ENCODE peak calls at places on chromosomes 1 and 21, in eight cellular contexts. Z is GM23338, Q is HCT116, B is neural progenitor cell, W is GM23248, D is SK-N-SH, T is PC-3, N is OCI-LY7. K is an unnamed sample.

GRCh38 chr1:211476200-211476849 is 15.6 kb downstream of the RD3 start:
- DNase-seq in B (peak), T (peak), Q (peak), N (peak), W (peak), Z (peak), D (peak), K (peak)

GRCh38 chr1:220271706-220272046 is 577 bp downstream of the RAB3GAP2 start:
- DNase-seq in Q (peak), W (peak), T (no peak), Z (peak), B (no peak), N (no peak), D (peak), K (no peak)

GRCh38 chr21:37257967-37258877 is 8.9 kb downstream of the VPS26C start:
- DNase-seq in Z (peak), N (no peak), W (peak), D (peak), Q (no peak), B (peak), T (peak), K (peak)

GRCh38 chr1:148372731-148373130 is 110.4 kb downstream of the PPIAL4G start:
- DNase-seq in B (no peak), T (peak), Z (no peak), D (no peak), N (no peak), W (peak), Q (no peak), K (no peak)

GRCh38 chr1:156162430-156163037 is 9.1 kb downstream of the SEMA4A start:
- DNase-seq in D (peak), Z (no peak), B (no peak), T (no peak), N (no peak), W (no peak), Q (no peak), K (no peak)

GRCh38 chr1:117655220-117655577 is 49.4 kb downstream of the TENT5C start:
- DNase-seq in Z (no peak), N (no peak), Q (no peak), W (no peak), D (peak), T (peak), B (no peak), K (no peak)

GRCh38 chr1:23742670-23743286 is 493 bp upstream of the ELOA start:
- DNase-seq in Q (no peak), Z (peak), D (no peak), B (no peak), N (no peak), W (peak), T (peak), K (no peak)

GRCh38 chr1:30788580-30789387 is 31.2 kb upstream of the LAPTM5 start:
- DNase-seq in D (no peak), B (no peak), W (no peak), Z (no peak), Q (no peak), N (no peak), T (no peak), K (peak)

GRCh38 chr1:221089273-221089672 is 210.0 kb downstream of the HLX start:
- DNase-seq in W (peak), Z (no peak), Q (no peak), B (no peak), N (no peak), T (peak), D (no peak), K (no peak)

GRCh38 chr1:32761253-32761877 is 55.8 kb downstream of the YARS1 start:
- DNase-seq in D (peak), W (peak), B (no peak), N (no peak), Z (peak), T (peak), Q (peak), K (peak)

GRCh38 chr1:219317762-219318353 is 144.2 kb downstream of the LYPLAL1 start:
- DNase-seq in B (peak), T (peak), Q (no peak), Z (peak), W (no peak), N (peak), D (no peak), K (peak)

GRCh38 chr1:245085508-245086095 is 69.2 kb upstream of the KIF26B start:
- DNase-seq in T (peak), N (no peak), Q (peak), Z (no peak), W (peak), B (no peak), D (no peak), K (peak)

GRCh38 chr1:16719571-16720402 is 20.5 kb upstream of the RNU1-4 start:
- DNase-seq in N (peak), Q (no peak), B (no peak), T (peak), D (peak), Z (no peak), W (no peak), K (peak)

GRCh38 chr1:56376188-56376984 is 203.0 kb downstream of the PLPP3 start:
- DNase-seq in D (peak), Q (peak), W (peak), N (no peak), Z (peak), B (peak), T (peak), K (no peak)

GRCh38 chr1:5758000-5758858 is 234.0 kb downstream of the NPHP4 start:
- DNase-seq in Q (no peak), Z (no peak), N (no peak), T (no peak), D (no peak), B (no peak), W (no peak), K (no peak)

GRCh38 chr1:42333662-42334239 is 1.3 kb downstream of the FOXJ3 start:
- DNase-seq in Q (no peak), B (peak), Z (no peak), D (no peak), N (peak), T (peak), W (peak), K (no peak)

GRCh38 chr1:61337981-61338848 is 255.9 kb downstream of the NFIA start:
- DNase-seq in T (peak), Z (peak), N (no peak), D (peak), W (peak), B (peak), Q (peak), K (peak)

GRCh38 chr1:56434025-56434424 is 145.3 kb downstream of the PLPP3 start:
- DNase-seq in Z (no peak), D (no peak), B (no peak), N (no peak), Q (no peak), W (no peak), T (no peak), K (peak)

GRCh38 chr1:24391882-24392603 is 21.5 kb downstream of the STPG1 start:
- DNase-seq in T (peak), Q (no peak), Z (peak), W (peak), N (peak), D (peak), B (peak), K (peak)

GRCh38 chr1:18385239-18385790 is 95.4 kb upstream of the KLHDC7A start:
- DNase-seq in Q (no peak), W (peak), N (no peak), B (peak), T (no peak), Z (peak), D (no peak), K (peak)

DNA sequence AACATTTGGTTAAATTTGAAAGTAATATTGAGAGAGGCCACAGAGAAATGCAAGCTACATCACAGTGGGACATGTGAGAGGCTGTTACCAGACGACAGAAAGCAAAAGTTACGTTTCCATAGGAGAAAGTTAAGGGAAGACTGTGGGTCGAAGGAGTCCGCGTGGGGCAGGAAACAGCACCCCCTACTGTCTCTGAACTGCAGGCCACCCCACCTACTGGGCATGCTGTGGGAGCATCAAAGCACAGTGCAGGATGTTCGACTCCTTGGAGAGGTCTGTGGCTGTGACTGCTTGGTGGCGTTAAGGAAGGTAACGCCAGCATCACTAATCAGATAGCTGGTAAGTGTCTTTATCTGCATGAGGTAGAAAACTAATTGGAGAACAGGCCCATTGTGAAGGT is 123.9 kb downstream of the PTBP2 start:
- DNase-seq in Q (peak), D (no peak), N (peak), W (peak), Z (peak), B (peak), T (peak), K (peak)
- TF ChIP-seq EZH2phosphoT487 in Q (no peak), D (no peak), N (no peak), W (no peak), Z (no peak), B (no peak), T (no peak), K (no peak)

GRCh38 chr1:86089765-86090164 is 66.8 kb downstream of the COL24A1 start:
- DNase-seq in D (peak), B (no peak), N (no peak), T (no peak), Q (no peak), Z (no peak), W (no peak), K (no peak)
- H2AFZ ChIP-seq in D (peak), B (peak), N (no peak), T (no peak), Q (peak), Z (no peak), W (no peak), K (no peak)

GRCh38 chr1:199311478-199312242 is 672.8 kb downstream of the PTPRC start:
- DNase-seq in Q (no peak), N (no peak), D (no peak), T (no peak), Z (peak), B (peak), W (no peak), K (no peak)

GRCh38 chr1:199313444-199313843 is 674.6 kb downstream of the PTPRC start:
- DNase-seq in Z (no peak), T (no peak), B (no peak), Q (no peak), W (peak), N (no peak), D (no peak), K (no peak)

GRCh38 chr1:199312626-199313025 is 673.8 kb downstream of the PTPRC start:
- DNase-seq in Z (no peak), Q (no peak), N (no peak), B (no peak), D (no peak), W (no peak), T (peak), K (no peak)

GRCh38 chr1:199308349-199308846 is 669.6 kb downstream of the PTPRC start:
- DNase-seq in W (no peak), N (no peak), T (no peak), Z (no peak), B (no peak), Q (no peak), D (no peak), K (no peak)

GRCh38 chr1:199310701-199311100 is 671.9 kb downstream of the PTPRC start:
- DNase-seq in Q (no peak), B (no peak), D (no peak), N (no peak), T (no peak), Z (peak), W (no peak), K (no peak)
- H3K27ac ChIP-seq in Q (no peak), B (no peak), D (no peak), N (no peak), T (no peak), Z (no peak), W (no peak), K (no peak)

GRCh38 chr1:3725366-3725765 is 26.9 kb upstream of the CCDC27 start:
- DNase-seq in T (no peak), Z (no peak), W (no peak), Q (no peak), B (no peak), N (no peak), D (no peak), K (no peak)
- TF ChIP-seq EZH2phosphoT487 in T (no peak), Z (no peak), W (no peak), Q (no peak), B (no peak), N (no peak), D (no peak), K (no peak)

GRCh38 chr21:34074283-34075098 is 1.1 kb downstream of the MRPS6 start:
- DNase-seq in W (peak), Z (peak), T (peak), B (peak), D (peak), Q (no peak), N (peak), K (peak)

GRCh38 chr21:34073032-34073748 is at the start of the genes MRPS6 and SLC5A3:
- DNase-seq in Z (peak), B (peak), N (peak), D (peak), Q (peak), W (peak), T (peak), K (peak)

GRCh38 chr21:34071683-34072082 is 1.7 kb upstream of the MRPS6 start:
- DNase-seq in T (no peak), Z (no peak), N (no peak), D (no peak), B (no peak), Q (no peak), W (no peak), K (no peak)

GRCh38 chr21:34073749-34074282 is 438 bp downstream of the MRPS6 start:
- DNase-seq in B (peak), W (peak), Z (peak), N (peak), D (peak), T (peak), Q (no peak), K (peak)

GRCh38 chr21:34072145-34073031 is 990 bp upstream of the MRPS6 start:
- DNase-seq in N (no peak), Z (no peak), B (no peak), T (peak), D (no peak), Q (no peak), W (peak), K (no peak)
- H2AFZ ChIP-seq in N (peak), Z (peak), B (peak), T (peak), D (peak), Q (no peak), W (peak), K (peak)

GRCh38 chr1:226428348-226429050 is 20.6 kb upstream of the PARP1 start:
- DNase-seq in D (no peak), Q (no peak), N (no peak), Z (no peak), B (no peak), W (no peak), T (no peak), K (no peak)
- H3K27ac ChIP-seq in D (no peak), Q (no peak), N (no peak), Z (no peak), B (no peak), W (no peak), T (no peak), K (no peak)

GRCh38 chr1:204463125-204464060 is 31.2 kb downstream of the PIK3C2B start:
- DNase-seq in W (peak), N (no peak), D (peak), Z (no peak), T (no peak), B (no peak), Q (no peak), K (peak)

GRCh38 chr1:204460346-204460745 is 34.3 kb downstream of the PIK3C2B start:
- DNase-seq in W (no peak), Q (no peak), B (no peak), T (no peak), N (no peak), Z (no peak), D (no peak), K (no peak)

GRCh38 chr1:204459706-204460105 is 34.9 kb downstream of the PIK3C2B start:
- DNase-seq in N (no peak), Q (no peak), W (no peak), Z (no peak), B (no peak), D (no peak), T (no peak), K (no peak)

GRCh38 chr1:204462229-204462561 is 32.4 kb downstream of the PIK3C2B start:
- DNase-seq in Q (no peak), W (no peak), B (no peak), T (no peak), Z (no peak), D (no peak), N (no peak), K (no peak)

GRCh38 chr1:204461331-204462228 is 33.0 kb downstream of the PIK3C2B start:
- DNase-seq in B (no peak), D (no peak), T (no peak), Q (no peak), N (peak), W (no peak), Z (no peak), K (no peak)
- TF ChIP-seq EZH2phosphoT487 in B (no peak), D (no peak), T (no peak), Q (no peak), N (no peak), W (no peak), Z (no peak), K (no peak)

GRCh38 chr1:107202007-107202406 is 61.2 kb downstream of the NTNG1 start:
- DNase-seq in W (no peak), T (no peak), Z (no peak), D (no peak), Q (no peak), N (no peak), B (no peak), K (no peak)
- H2AFZ ChIP-seq in W (no peak), T (no peak), Z (no peak), D (no peak), Q (no peak), N (no peak), B (no peak), K (no peak)

DNA sequence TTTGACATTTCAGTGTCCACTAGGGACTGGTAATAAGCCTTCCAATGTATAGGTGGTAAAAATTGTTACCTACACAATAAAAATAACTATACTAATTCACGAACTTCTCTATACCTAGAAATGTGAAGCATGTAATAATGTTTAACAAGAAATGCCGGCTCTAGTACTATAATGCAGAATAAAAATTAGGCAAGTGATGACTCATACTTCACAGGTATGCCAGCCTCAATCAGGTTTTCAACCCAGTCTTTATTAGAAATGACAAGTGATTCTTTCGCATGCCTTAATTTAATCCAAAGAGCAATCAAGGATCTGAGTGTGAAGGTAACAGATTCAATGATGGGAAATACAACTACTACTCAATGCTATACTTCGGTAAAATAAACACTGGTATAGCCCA is 134.9 kb downstream of the RERE start:
- DNase-seq in Q (no peak), W (no peak), Z (no peak), T (no peak), D (no peak), B (no peak), N (no peak), K (no peak)
- H3K27ac ChIP-seq in Q (no peak), W (no peak), Z (no peak), T (no peak), D (no peak), B (no peak), N (no peak), K (no peak)